ENCODE peak calls at places on chromosomes 1 and 21, in ten cellular contexts. One of them, this sample, is unnamed.
A peak's percentile ranks its signal among the peaks of the same experiment; 100 is the strongest.

GRCh38 chr1:26417111-26417510 is 6.5 kb downstream of the LIN28A start:
- DNase-seq in HTR-8/SVneo: peak; percentile 45
- DNase-seq in epithelial cell of proximal tubule: no peak
- DNase-seq in Calu3: peak; percentile 78
- DNase-seq in GM03348: peak; percentile 78
- DNase-seq in stimulated activated CD8-positive, alpha-beta memory T cell treated with anti-CD3 and anti-CD28 coated beads, Interleukin-2, amount 100 ng/mL, for 48 hours: peak; percentile 79
- DNase-seq in heart left ventricle: peak; percentile 69
- DNase-seq in AG09319: peak; percentile 14
- DNase-seq in stimulated activated CD4-positive, alpha-beta T cell treated with anti-CD3 and anti-CD28 coated beads, Interleukin-4, amount 100 ng/mL, for 24 hours: peak; percentile 89
- DNase-seq in D341Med: peak; percentile 88
- DNase-seq in this sample: peak; percentile 83

GRCh38 chr1:26923711-26924110 is 2.2 kb downstream of the NUDC start:
- DNase-seq in HTR-8/SVneo: no peak
- DNase-seq in epithelial cell of proximal tubule: no peak
- DNase-seq in Calu3: no peak
- DNase-seq in GM03348: no peak
- DNase-seq in stimulated activated CD8-positive, alpha-beta memory T cell treated with anti-CD3 and anti-CD28 coated beads, Interleukin-2, amount 100 ng/mL, for 48 hours: no peak
- DNase-seq in heart left ventricle: no peak
- DNase-seq in AG09319: no peak
- DNase-seq in stimulated activated CD4-positive, alpha-beta T cell treated with anti-CD3 and anti-CD28 coated beads, Interleukin-4, amount 100 ng/mL, for 24 hours: no peak
- DNase-seq in D341Med: no peak
- DNase-seq in this sample: no peak

GRCh38 chr1:31733389-31734219 is 29.8 kb upstream of the COL16A1 start:
- DNase-seq in HTR-8/SVneo: no peak
- DNase-seq in epithelial cell of proximal tubule: no peak
- DNase-seq in Calu3: no peak
- DNase-seq in GM03348: no peak
- DNase-seq in stimulated activated CD8-positive, alpha-beta memory T cell treated with anti-CD3 and anti-CD28 coated beads, Interleukin-2, amount 100 ng/mL, for 48 hours: no peak
- DNase-seq in heart left ventricle: no peak
- DNase-seq in AG09319: no peak
- DNase-seq in stimulated activated CD4-positive, alpha-beta T cell treated with anti-CD3 and anti-CD28 coated beads, Interleukin-4, amount 100 ng/mL, for 24 hours: no peak
- DNase-seq in D341Med: no peak
- DNase-seq in this sample: no peak

GRCh38 chr1:46539968-46540367 is 11.5 kb downstream of the KNCN start:
- DNase-seq in HTR-8/SVneo: no peak
- DNase-seq in epithelial cell of proximal tubule: no peak
- DNase-seq in Calu3: no peak
- DNase-seq in GM03348: peak; percentile 87
- DNase-seq in stimulated activated CD8-positive, alpha-beta memory T cell treated with anti-CD3 and anti-CD28 coated beads, Interleukin-2, amount 100 ng/mL, for 48 hours: no peak
- DNase-seq in heart left ventricle: no peak
- DNase-seq in AG09319: no peak
- DNase-seq in stimulated activated CD4-positive, alpha-beta T cell treated with anti-CD3 and anti-CD28 coated beads, Interleukin-4, amount 100 ng/mL, for 24 hours: no peak
- DNase-seq in D341Med: no peak
- DNase-seq in this sample: no peak

GRCh38 chr1:27589841-27590426 is 14.0 kb downstream of the AHDC1 start:
- DNase-seq in HTR-8/SVneo: no peak
- DNase-seq in epithelial cell of proximal tubule: no peak
- DNase-seq in Calu3: no peak
- DNase-seq in GM03348: peak; percentile 59
- DNase-seq in stimulated activated CD8-positive, alpha-beta memory T cell treated with anti-CD3 and anti-CD28 coated beads, Interleukin-2, amount 100 ng/mL, for 48 hours: no peak
- DNase-seq in heart left ventricle: peak; percentile 86
- DNase-seq in AG09319: no peak
- DNase-seq in stimulated activated CD4-positive, alpha-beta T cell treated with anti-CD3 and anti-CD28 coated beads, Interleukin-4, amount 100 ng/mL, for 24 hours: no peak
- DNase-seq in D341Med: peak; percentile 88
- DNase-seq in this sample: no peak

GRCh38 chr1:10031461-10031860 is 1.3 kb upstream of the UBE4B start:
- DNase-seq in HTR-8/SVneo: peak; percentile 67
- DNase-seq in epithelial cell of proximal tubule: no peak
- DNase-seq in Calu3: no peak
- DNase-seq in GM03348: peak; percentile 59
- DNase-seq in stimulated activated CD8-positive, alpha-beta memory T cell treated with anti-CD3 and anti-CD28 coated beads, Interleukin-2, amount 100 ng/mL, for 48 hours: no peak
- DNase-seq in heart left ventricle: no peak
- DNase-seq in AG09319: no peak
- DNase-seq in stimulated activated CD4-positive, alpha-beta T cell treated with anti-CD3 and anti-CD28 coated beads, Interleukin-4, amount 100 ng/mL, for 24 hours: no peak
- DNase-seq in D341Med: no peak
- DNase-seq in this sample: no peak

GRCh38 chr21:31554511-31555022 is 104.9 kb upstream of the SOD1 start:
- DNase-seq in HTR-8/SVneo: peak; percentile 48
- DNase-seq in epithelial cell of proximal tubule: no peak
- DNase-seq in Calu3: peak; percentile 4
- DNase-seq in GM03348: peak; percentile 43
- DNase-seq in stimulated activated CD8-positive, alpha-beta memory T cell treated with anti-CD3 and anti-CD28 coated beads, Interleukin-2, amount 100 ng/mL, for 48 hours: no peak
- DNase-seq in heart left ventricle: no peak
- DNase-seq in AG09319: no peak
- DNase-seq in stimulated activated CD4-positive, alpha-beta T cell treated with anti-CD3 and anti-CD28 coated beads, Interleukin-4, amount 100 ng/mL, for 24 hours: peak; percentile 58
- DNase-seq in D341Med: no peak
- DNase-seq in this sample: no peak

GRCh38 chr1:209768354-209768774 is 12.5 kb downstream of the TRAF3IP3 start:
- DNase-seq in HTR-8/SVneo: no peak
- DNase-seq in epithelial cell of proximal tubule: no peak
- DNase-seq in Calu3: no peak
- DNase-seq in GM03348: no peak
- DNase-seq in stimulated activated CD8-positive, alpha-beta memory T cell treated with anti-CD3 and anti-CD28 coated beads, Interleukin-2, amount 100 ng/mL, for 48 hours: peak; percentile 77
- DNase-seq in heart left ventricle: no peak
- DNase-seq in AG09319: no peak
- DNase-seq in stimulated activated CD4-positive, alpha-beta T cell treated with anti-CD3 and anti-CD28 coated beads, Interleukin-4, amount 100 ng/mL, for 24 hours: peak; percentile 87
- DNase-seq in D341Med: no peak
- DNase-seq in this sample: peak; percentile 73

GRCh38 chr1:245235156-245235555 is 80.4 kb downstream of the KIF26B start:
- DNase-seq in HTR-8/SVneo: no peak
- DNase-seq in epithelial cell of proximal tubule: no peak
- DNase-seq in Calu3: no peak
- DNase-seq in GM03348: no peak
- DNase-seq in stimulated activated CD8-positive, alpha-beta memory T cell treated with anti-CD3 and anti-CD28 coated beads, Interleukin-2, amount 100 ng/mL, for 48 hours: no peak
- DNase-seq in heart left ventricle: no peak
- DNase-seq in AG09319: no peak
- DNase-seq in stimulated activated CD4-positive, alpha-beta T cell treated with anti-CD3 and anti-CD28 coated beads, Interleukin-4, amount 100 ng/mL, for 24 hours: no peak
- DNase-seq in D341Med: no peak
- DNase-seq in this sample: no peak

GRCh38 chr21:29297483-29298347 is 1.0 kb upstream of the BACH1 start:
- DNase-seq in HTR-8/SVneo: no peak
- DNase-seq in epithelial cell of proximal tubule: no peak
- DNase-seq in Calu3: no peak
- DNase-seq in GM03348: no peak
- DNase-seq in stimulated activated CD8-positive, alpha-beta memory T cell treated with anti-CD3 and anti-CD28 coated beads, Interleukin-2, amount 100 ng/mL, for 48 hours: no peak
- DNase-seq in heart left ventricle: no peak
- DNase-seq in AG09319: no peak
- DNase-seq in stimulated activated CD4-positive, alpha-beta T cell treated with anti-CD3 and anti-CD28 coated beads, Interleukin-4, amount 100 ng/mL, for 24 hours: no peak
- DNase-seq in D341Med: no peak
- DNase-seq in this sample: no peak

GRCh38 chr21:44013380-44014088 is 1.4 kb downstream of the TRAPPC10 start:
- DNase-seq in HTR-8/SVneo: no peak
- DNase-seq in epithelial cell of proximal tubule: no peak
- DNase-seq in Calu3: no peak
- DNase-seq in GM03348: peak; percentile 37
- DNase-seq in stimulated activated CD8-positive, alpha-beta memory T cell treated with anti-CD3 and anti-CD28 coated beads, Interleukin-2, amount 100 ng/mL, for 48 hours: no peak
- DNase-seq in heart left ventricle: no peak
- DNase-seq in AG09319: no peak
- DNase-seq in stimulated activated CD4-positive, alpha-beta T cell treated with anti-CD3 and anti-CD28 coated beads, Interleukin-4, amount 100 ng/mL, for 24 hours: peak; percentile 52
- DNase-seq in D341Med: peak; percentile 64
- DNase-seq in this sample: peak; percentile 13

GRCh38 chr1:6587261-6588005 is 7.6 kb downstream of the ZBTB48 start:
- DNase-seq in HTR-8/SVneo: no peak
- DNase-seq in epithelial cell of proximal tubule: no peak
- DNase-seq in Calu3: no peak
- DNase-seq in GM03348: no peak
- DNase-seq in stimulated activated CD8-positive, alpha-beta memory T cell treated with anti-CD3 and anti-CD28 coated beads, Interleukin-2, amount 100 ng/mL, for 48 hours: no peak
- DNase-seq in heart left ventricle: peak; percentile 91
- DNase-seq in AG09319: no peak
- DNase-seq in stimulated activated CD4-positive, alpha-beta T cell treated with anti-CD3 and anti-CD28 coated beads, Interleukin-4, amount 100 ng/mL, for 24 hours: no peak
- DNase-seq in D341Med: no peak
- DNase-seq in this sample: no peak

GRCh38 chr1:66285618-66286270 is 248.2 kb upstream of the SGIP1 start:
- DNase-seq in HTR-8/SVneo: no peak
- DNase-seq in epithelial cell of proximal tubule: no peak
- DNase-seq in Calu3: no peak
- DNase-seq in GM03348: no peak
- DNase-seq in stimulated activated CD8-positive, alpha-beta memory T cell treated with anti-CD3 and anti-CD28 coated beads, Interleukin-2, amount 100 ng/mL, for 48 hours: no peak
- DNase-seq in heart left ventricle: no peak
- DNase-seq in AG09319: no peak
- DNase-seq in stimulated activated CD4-positive, alpha-beta T cell treated with anti-CD3 and anti-CD28 coated beads, Interleukin-4, amount 100 ng/mL, for 24 hours: no peak
- DNase-seq in D341Med: no peak
- DNase-seq in this sample: no peak

GRCh38 chr1:236861560-236862230 is 66.6 kb downstream of the MTR start:
- DNase-seq in HTR-8/SVneo: no peak
- DNase-seq in epithelial cell of proximal tubule: no peak
- DNase-seq in Calu3: no peak
- DNase-seq in GM03348: no peak
- DNase-seq in stimulated activated CD8-positive, alpha-beta memory T cell treated with anti-CD3 and anti-CD28 coated beads, Interleukin-2, amount 100 ng/mL, for 48 hours: no peak
- DNase-seq in heart left ventricle: no peak
- DNase-seq in AG09319: no peak
- DNase-seq in stimulated activated CD4-positive, alpha-beta T cell treated with anti-CD3 and anti-CD28 coated beads, Interleukin-4, amount 100 ng/mL, for 24 hours: no peak
- DNase-seq in D341Med: no peak
- DNase-seq in this sample: no peak

GRCh38 chr1:20209471-20209870 is 23.2 kb upstream of the PLA2G2C start:
- DNase-seq in HTR-8/SVneo: no peak
- DNase-seq in epithelial cell of proximal tubule: no peak
- DNase-seq in Calu3: no peak
- DNase-seq in GM03348: no peak
- DNase-seq in stimulated activated CD8-positive, alpha-beta memory T cell treated with anti-CD3 and anti-CD28 coated beads, Interleukin-2, amount 100 ng/mL, for 48 hours: no peak
- DNase-seq in heart left ventricle: no peak
- DNase-seq in AG09319: no peak
- DNase-seq in stimulated activated CD4-positive, alpha-beta T cell treated with anti-CD3 and anti-CD28 coated beads, Interleukin-4, amount 100 ng/mL, for 24 hours: no peak
- DNase-seq in D341Med: no peak
- DNase-seq in this sample: no peak

GRCh38 chr1:202590119-202590518 is 120.1 kb downstream of the SYT2 start:
- DNase-seq in HTR-8/SVneo: no peak
- DNase-seq in epithelial cell of proximal tubule: no peak
- DNase-seq in Calu3: no peak
- DNase-seq in GM03348: no peak
- DNase-seq in stimulated activated CD8-positive, alpha-beta memory T cell treated with anti-CD3 and anti-CD28 coated beads, Interleukin-2, amount 100 ng/mL, for 48 hours: no peak
- DNase-seq in heart left ventricle: no peak
- DNase-seq in AG09319: no peak
- DNase-seq in stimulated activated CD4-positive, alpha-beta T cell treated with anti-CD3 and anti-CD28 coated beads, Interleukin-4, amount 100 ng/mL, for 24 hours: no peak
- DNase-seq in D341Med: no peak
- DNase-seq in this sample: no peak

GRCh38 chr1:178168535-178168934 is 74.6 kb downstream of the RASAL2 start:
- DNase-seq in HTR-8/SVneo: no peak
- DNase-seq in epithelial cell of proximal tubule: no peak
- DNase-seq in Calu3: no peak
- DNase-seq in GM03348: no peak
- DNase-seq in stimulated activated CD8-positive, alpha-beta memory T cell treated with anti-CD3 and anti-CD28 coated beads, Interleukin-2, amount 100 ng/mL, for 48 hours: no peak
- DNase-seq in heart left ventricle: no peak
- DNase-seq in AG09319: no peak
- DNase-seq in stimulated activated CD4-positive, alpha-beta T cell treated with anti-CD3 and anti-CD28 coated beads, Interleukin-4, amount 100 ng/mL, for 24 hours: no peak
- DNase-seq in D341Med: no peak
- DNase-seq in this sample: no peak

GRCh38 chr1:30737357-30738039 is 14.1 kb upstream of the MATN1 start:
- DNase-seq in HTR-8/SVneo: no peak
- DNase-seq in epithelial cell of proximal tubule: no peak
- DNase-seq in Calu3: no peak
- DNase-seq in GM03348: no peak
- DNase-seq in stimulated activated CD8-positive, alpha-beta memory T cell treated with anti-CD3 and anti-CD28 coated beads, Interleukin-2, amount 100 ng/mL, for 48 hours: no peak
- DNase-seq in heart left ventricle: no peak
- DNase-seq in AG09319: no peak
- DNase-seq in stimulated activated CD4-positive, alpha-beta T cell treated with anti-CD3 and anti-CD28 coated beads, Interleukin-4, amount 100 ng/mL, for 24 hours: no peak
- DNase-seq in D341Med: no peak
- DNase-seq in this sample: no peak

GRCh38 chr1:203179328-203180009 is 3.8 kb upstream of the MYBPH start:
- DNase-seq in HTR-8/SVneo: no peak
- DNase-seq in epithelial cell of proximal tubule: no peak
- DNase-seq in Calu3: no peak
- DNase-seq in GM03348: no peak
- DNase-seq in stimulated activated CD8-positive, alpha-beta memory T cell treated with anti-CD3 and anti-CD28 coated beads, Interleukin-2, amount 100 ng/mL, for 48 hours: no peak
- DNase-seq in heart left ventricle: no peak
- DNase-seq in AG09319: no peak
- DNase-seq in stimulated activated CD4-positive, alpha-beta T cell treated with anti-CD3 and anti-CD28 coated beads, Interleukin-4, amount 100 ng/mL, for 24 hours: no peak
- DNase-seq in D341Med: no peak
- DNase-seq in this sample: no peak

GRCh38 chr1:6438047-6438525 is 13.5 kb downstream of the ESPN start:
- DNase-seq in HTR-8/SVneo: peak; percentile 66
- DNase-seq in epithelial cell of proximal tubule: peak; percentile 41
- DNase-seq in Calu3: peak; percentile 77
- DNase-seq in GM03348: peak; percentile 86
- DNase-seq in stimulated activated CD8-positive, alpha-beta memory T cell treated with anti-CD3 and anti-CD28 coated beads, Interleukin-2, amount 100 ng/mL, for 48 hours: peak; percentile 60
- DNase-seq in heart left ventricle: no peak
- DNase-seq in AG09319: peak; percentile 7
- DNase-seq in stimulated activated CD4-positive, alpha-beta T cell treated with anti-CD3 and anti-CD28 coated beads, Interleukin-4, amount 100 ng/mL, for 24 hours: peak; percentile 79
- DNase-seq in D341Med: peak; percentile 81
- DNase-seq in this sample: peak; percentile 68

GRCh38 chr1:51622455-51622913 is 5.6 kb downstream of the OSBPL9 start:
- DNase-seq in HTR-8/SVneo: peak; percentile 46
- DNase-seq in epithelial cell of proximal tubule: peak; percentile 90
- DNase-seq in Calu3: peak; percentile 69
- DNase-seq in GM03348: peak; percentile 40
- DNase-seq in stimulated activated CD8-positive, alpha-beta memory T cell treated with anti-CD3 and anti-CD28 coated beads, Interleukin-2, amount 100 ng/mL, for 48 hours: no peak
- DNase-seq in heart left ventricle: peak; percentile 46
- DNase-seq in AG09319: no peak
- DNase-seq in stimulated activated CD4-positive, alpha-beta T cell treated with anti-CD3 and anti-CD28 coated beads, Interleukin-4, amount 100 ng/mL, for 24 hours: peak; percentile 7
- DNase-seq in D341Med: no peak
- DNase-seq in this sample: no peak

GRCh38 chr1:213661346-213661745 is 326.4 kb upstream of the PROX1 start:
- DNase-seq in HTR-8/SVneo: no peak
- DNase-seq in epithelial cell of proximal tubule: no peak
- DNase-seq in Calu3: no peak
- DNase-seq in GM03348: no peak
- DNase-seq in stimulated activated CD8-positive, alpha-beta memory T cell treated with anti-CD3 and anti-CD28 coated beads, Interleukin-2, amount 100 ng/mL, for 48 hours: no peak
- DNase-seq in heart left ventricle: no peak
- DNase-seq in AG09319: no peak
- DNase-seq in stimulated activated CD4-positive, alpha-beta T cell treated with anti-CD3 and anti-CD28 coated beads, Interleukin-4, amount 100 ng/mL, for 24 hours: no peak
- DNase-seq in D341Med: no peak
- DNase-seq in this sample: no peak

This sample was measured in effector memory CD8-positive, alpha-beta T cell.